ENCODE peak calls at places on chromosomes 5 and 9, in nine cellular contexts. One of them, this sample, is unnamed. For H3K4me1, the result is how much of the 10 kb centered on the place peaks cover.

GRCh38 chr5:10261065-10261464 is 11.0 kb downstream of the CCT5 start:
- DNase-seq in lower lobe of right lung: no peak
- DNase-seq in ascending aorta: no peak
- DNase-seq in HCT116: no peak
- DNase-seq in uterus: no peak
- DNase-seq in IMR-90: no peak
- DNase-seq in stomach: no peak
- DNase-seq in CD8-positive, alpha-beta T cell: no peak
- DNase-seq in A673: no peak
- DNase-seq in this sample: no peak

GRCh38 chr5:65102826-65103673 is 334.3 kb downstream of the CWC27 start:
- DNase-seq in IMR-90: peak
- DNase-seq in lower lobe of right lung: peak
- DNase-seq in stomach: peak
- DNase-seq in uterus: peak
- DNase-seq in CD8-positive, alpha-beta T cell: peak
- DNase-seq in ascending aorta: peak
- DNase-seq in A673: peak
- DNase-seq in HCT116: no peak
- DNase-seq in this sample: no peak

GRCh38 chr5:54254482-54255198 is 55.7 kb downstream of the ARL15 start:
- DNase-seq in IMR-90: no peak
- DNase-seq in lower lobe of right lung: no peak
- DNase-seq in CD8-positive, alpha-beta T cell: no peak
- DNase-seq in uterus: no peak
- DNase-seq in HCT116: no peak
- DNase-seq in A673: peak
- DNase-seq in ascending aorta: no peak
- DNase-seq in stomach: no peak
- DNase-seq in this sample: no peak

GRCh38 chr5:108730617-108731340 is 16.9 kb upstream of the FER start:
- DNase-seq in lower lobe of right lung: no peak
- DNase-seq in uterus: no peak
- DNase-seq in ascending aorta: no peak
- DNase-seq in HCT116: no peak
- DNase-seq in stomach: no peak
- DNase-seq in CD8-positive, alpha-beta T cell: no peak
- DNase-seq in A673: no peak
- DNase-seq in IMR-90: peak
- DNase-seq in this sample: no peak

GRCh38 chr5:80082731-80083114 is 47.6 kb downstream of the THBS4 start:
- DNase-seq in lower lobe of right lung: peak
- DNase-seq in uterus: peak
- DNase-seq in A673: peak
- DNase-seq in CD8-positive, alpha-beta T cell: peak
- DNase-seq in HCT116: peak
- DNase-seq in stomach: peak
- DNase-seq in ascending aorta: peak
- DNase-seq in IMR-90: peak
- DNase-seq in this sample: no peak

GRCh38 chr5:17990168-17990567 is 355.9 kb downstream of the TAF11L14 start:
- DNase-seq in A673: no peak
- DNase-seq in HCT116: no peak
- DNase-seq in uterus: no peak
- DNase-seq in stomach: no peak
- DNase-seq in lower lobe of right lung: no peak
- DNase-seq in CD8-positive, alpha-beta T cell: no peak
- DNase-seq in IMR-90: no peak
- DNase-seq in ascending aorta: no peak
- DNase-seq in this sample: no peak

GRCh38 chr9:96551403-96551802 is 68.2 kb downstream of the CDC14B start:
- DNase-seq in A673: no peak
- DNase-seq in ascending aorta: no peak
- DNase-seq in stomach: no peak
- DNase-seq in CD8-positive, alpha-beta T cell: no peak
- DNase-seq in HCT116: no peak
- DNase-seq in uterus: no peak
- DNase-seq in lower lobe of right lung: no peak
- DNase-seq in IMR-90: no peak
- DNase-seq in this sample: no peak

GRCh38 chr9:89605181-89606048 is 603 bp downstream of the GADD45G start:
- DNase-seq in uterus: peak
- DNase-seq in lower lobe of right lung: peak
- DNase-seq in A673: peak
- DNase-seq in CD8-positive, alpha-beta T cell: peak
- DNase-seq in stomach: peak
- DNase-seq in HCT116: no peak
- DNase-seq in IMR-90: peak
- DNase-seq in ascending aorta: peak
- DNase-seq in this sample: no peak

GRCh38 chr9:85077954-85078353 is 408.4 kb downstream of the NTRK2 start:
- DNase-seq in uterus: no peak
- DNase-seq in CD8-positive, alpha-beta T cell: no peak
- DNase-seq in HCT116: no peak
- DNase-seq in stomach: no peak
- DNase-seq in A673: no peak
- DNase-seq in lower lobe of right lung: no peak
- DNase-seq in ascending aorta: no peak
- DNase-seq in IMR-90: no peak
- DNase-seq in this sample: no peak

GRCh38 chr5:54120473-54120872 is 189.9 kb downstream of the ARL15 start:
- DNase-seq in A673: no peak
- DNase-seq in uterus: no peak
- DNase-seq in IMR-90: no peak
- DNase-seq in HCT116: no peak
- DNase-seq in stomach: no peak
- DNase-seq in lower lobe of right lung: no peak
- DNase-seq in CD8-positive, alpha-beta T cell: no peak
- DNase-seq in ascending aorta: no peak
- DNase-seq in this sample: no peak

GRCh38 chr9:76999261-76999660 is 20.2 kb upstream of the FOXB2 start:
- DNase-seq in lower lobe of right lung: no peak
- DNase-seq in stomach: no peak
- DNase-seq in uterus: no peak
- DNase-seq in HCT116: no peak
- DNase-seq in CD8-positive, alpha-beta T cell: no peak
- DNase-seq in A673: no peak
- DNase-seq in IMR-90: no peak
- DNase-seq in ascending aorta: no peak
- DNase-seq in this sample: no peak

GRCh38 chr9:133826289-133827085 is 88.3 kb upstream of the SARDH start:
- DNase-seq in A673: no peak
- DNase-seq in HCT116: no peak
- DNase-seq in ascending aorta: no peak
- DNase-seq in lower lobe of right lung: no peak
- DNase-seq in uterus: peak
- DNase-seq in stomach: no peak
- DNase-seq in IMR-90: peak
- DNase-seq in CD8-positive, alpha-beta T cell: no peak
- DNase-seq in this sample: no peak

DNA sequence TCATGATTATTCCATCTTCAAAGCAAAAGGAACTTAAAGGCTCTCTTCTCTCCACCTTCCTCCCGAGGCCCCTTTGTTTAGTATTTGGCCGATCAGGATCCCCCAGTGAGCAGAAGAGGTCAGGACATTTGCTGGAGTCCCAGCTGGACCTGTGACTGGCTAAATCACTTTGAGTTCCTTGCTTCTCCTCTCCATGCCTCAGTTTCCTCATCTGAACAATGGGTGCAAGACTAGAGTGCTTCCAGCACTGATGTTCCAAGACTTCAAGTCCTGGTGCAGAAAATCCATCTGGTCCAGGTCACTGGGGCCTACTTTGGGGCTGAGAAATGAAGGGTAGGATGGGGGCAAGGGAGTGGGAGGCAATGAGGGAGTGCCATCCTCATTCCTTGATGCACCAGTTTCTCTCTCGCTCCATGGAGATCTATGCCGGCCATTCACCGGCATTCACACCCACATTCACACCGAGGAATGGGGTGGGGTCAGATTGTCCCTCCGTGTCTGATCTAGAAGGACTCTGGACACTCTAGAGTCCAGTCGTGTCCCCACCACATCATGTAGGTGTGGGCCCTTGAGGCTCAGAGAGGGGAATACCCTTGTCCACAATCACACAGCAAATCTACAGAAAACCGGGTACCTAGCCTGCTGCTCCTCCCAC is 38.7 kb upstream of the IL17B start:
- DNase-seq in A673: no peak
- DNase-seq in ascending aorta: no peak
- DNase-seq in HCT116: no peak
- DNase-seq in CD8-positive, alpha-beta T cell: no peak
- DNase-seq in IMR-90: no peak
- DNase-seq in stomach: no peak
- DNase-seq in uterus: no peak
- DNase-seq in lower lobe of right lung: no peak
- DNase-seq in this sample: no peak
- H3K4me1 ChIP-seq in A673: under half
- H3K4me1 ChIP-seq in ascending aorta: half or more
- H3K4me1 ChIP-seq in HCT116: under half
- H3K4me1 ChIP-seq in CD8-positive, alpha-beta T cell: under half
- H3K4me1 ChIP-seq in IMR-90: half or more
- H3K4me1 ChIP-seq in stomach: under half
- H3K4me1 ChIP-seq in uterus: under half
- H3K4me1 ChIP-seq in lower lobe of right lung: half or more
- H3K4me1 ChIP-seq in this sample: half or more

DNA sequence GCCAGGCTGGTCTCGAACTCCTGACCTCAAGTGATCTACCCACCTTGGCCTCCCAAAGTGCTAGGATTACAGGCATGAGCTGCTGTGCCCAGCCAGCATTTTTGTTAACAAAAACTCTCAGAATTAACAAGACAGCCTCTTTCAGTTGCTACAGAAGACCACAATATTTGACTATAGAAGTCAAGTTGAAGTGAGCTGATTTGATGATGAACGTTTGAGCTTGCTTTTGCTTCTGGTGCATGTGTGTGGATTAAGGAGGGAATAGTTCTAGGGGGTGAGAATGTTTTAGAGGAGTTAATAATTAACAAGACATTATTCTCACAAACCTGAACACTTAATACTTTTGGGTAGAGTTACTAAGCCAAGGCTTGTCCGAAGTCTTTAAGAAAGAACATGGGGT is 191.6 kb downstream of the TENT4A start:
- DNase-seq in ascending aorta: no peak
- DNase-seq in stomach: no peak
- DNase-seq in lower lobe of right lung: no peak
- DNase-seq in uterus: no peak
- DNase-seq in IMR-90: no peak
- DNase-seq in CD8-positive, alpha-beta T cell: no peak
- DNase-seq in A673: no peak
- DNase-seq in HCT116: no peak
- DNase-seq in this sample: no peak
- H3K4me1 ChIP-seq in ascending aorta: under half
- H3K4me1 ChIP-seq in stomach: under half
- H3K4me1 ChIP-seq in lower lobe of right lung: under half
- H3K4me1 ChIP-seq in uterus: under half
- H3K4me1 ChIP-seq in IMR-90: under half
- H3K4me1 ChIP-seq in CD8-positive, alpha-beta T cell: under half
- H3K4me1 ChIP-seq in A673: under half
- H3K4me1 ChIP-seq in HCT116: under half
- H3K4me1 ChIP-seq in this sample: under half

GRCh38 chr9:121654497-121655140 is 3.2 kb downstream of the DAB2IP start:
- DNase-seq in ascending aorta: no peak
- DNase-seq in lower lobe of right lung: no peak
- DNase-seq in IMR-90: no peak
- DNase-seq in HCT116: no peak
- DNase-seq in A673: no peak
- DNase-seq in stomach: peak
- DNase-seq in uterus: no peak
- DNase-seq in CD8-positive, alpha-beta T cell: no peak
- DNase-seq in this sample: no peak
- H3K4me1 ChIP-seq in ascending aorta: under half
- H3K4me1 ChIP-seq in lower lobe of right lung: half or more
- H3K4me1 ChIP-seq in IMR-90: under half
- H3K4me1 ChIP-seq in HCT116: under half
- H3K4me1 ChIP-seq in A673: under half
- H3K4me1 ChIP-seq in stomach: half or more
- H3K4me1 ChIP-seq in uterus: under half
- H3K4me1 ChIP-seq in CD8-positive, alpha-beta T cell: under half
- H3K4me1 ChIP-seq in this sample: under half

DNA sequence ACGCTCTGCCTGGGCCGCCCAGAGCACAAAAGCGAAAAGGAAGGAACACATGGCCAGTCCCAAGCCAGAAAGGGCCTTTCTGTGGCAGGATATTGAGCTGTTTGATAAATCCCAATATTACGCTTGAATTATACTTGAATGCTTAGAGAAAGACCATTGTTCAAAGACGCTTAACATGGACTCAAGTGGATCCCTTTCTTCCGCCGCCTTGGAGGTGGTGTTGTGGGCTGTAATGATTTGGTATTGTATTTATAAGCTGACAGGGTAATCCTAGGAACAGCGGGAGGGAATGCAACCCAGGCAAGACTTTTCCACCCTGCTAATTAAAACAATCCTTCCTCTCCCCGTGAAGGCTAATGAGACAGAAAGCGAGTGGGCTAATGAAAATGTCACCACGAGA is 24.9 kb downstream of the CFAP77 start:
- DNase-seq in HCT116: no peak
- DNase-seq in uterus: no peak
- DNase-seq in lower lobe of right lung: no peak
- DNase-seq in CD8-positive, alpha-beta T cell: no peak
- DNase-seq in stomach: no peak
- DNase-seq in A673: no peak
- DNase-seq in IMR-90: no peak
- DNase-seq in ascending aorta: no peak
- DNase-seq in this sample: no peak
- H3K4me1 ChIP-seq in HCT116: under half
- H3K4me1 ChIP-seq in uterus: under half
- H3K4me1 ChIP-seq in lower lobe of right lung: under half
- H3K4me1 ChIP-seq in CD8-positive, alpha-beta T cell: under half
- H3K4me1 ChIP-seq in stomach: under half
- H3K4me1 ChIP-seq in A673: under half
- H3K4me1 ChIP-seq in IMR-90: under half
- H3K4me1 ChIP-seq in ascending aorta: under half
- H3K4me1 ChIP-seq in this sample: under half

DNA sequence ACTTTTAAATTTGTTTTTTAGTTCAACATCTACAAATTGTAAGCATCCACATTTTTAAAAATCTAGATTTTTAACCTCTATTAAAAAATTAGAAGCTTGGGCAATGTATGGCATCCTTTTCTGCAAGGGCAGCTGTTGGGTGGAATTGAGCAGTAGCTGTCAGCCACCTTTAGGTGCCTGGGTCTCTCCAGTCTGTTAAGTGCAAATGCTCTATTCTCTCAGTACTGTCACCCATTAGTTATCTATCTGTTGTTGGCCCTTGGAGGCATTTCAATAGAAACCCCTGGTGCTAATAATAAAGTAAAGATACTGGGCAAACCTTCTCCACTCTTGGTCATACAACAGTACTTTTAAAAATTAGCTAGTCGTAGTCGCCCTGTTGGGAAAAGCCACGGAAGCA is 63.6 kb downstream of the PIP5K1B start:
- DNase-seq in stomach: no peak
- DNase-seq in CD8-positive, alpha-beta T cell: no peak
- DNase-seq in IMR-90: no peak
- DNase-seq in ascending aorta: no peak
- DNase-seq in uterus: no peak
- DNase-seq in lower lobe of right lung: no peak
- DNase-seq in HCT116: no peak
- DNase-seq in A673: no peak
- DNase-seq in this sample: no peak
- H3K4me1 ChIP-seq in stomach: under half
- H3K4me1 ChIP-seq in CD8-positive, alpha-beta T cell: under half
- H3K4me1 ChIP-seq in IMR-90: under half
- H3K4me1 ChIP-seq in ascending aorta: under half
- H3K4me1 ChIP-seq in uterus: under half
- H3K4me1 ChIP-seq in lower lobe of right lung: under half
- H3K4me1 ChIP-seq in HCT116: under half
- H3K4me1 ChIP-seq in A673: under half
- H3K4me1 ChIP-seq in this sample: under half

GRCh38 chr5:170192829-170193228 is 40.0 kb upstream of the C5orf58 start:
- DNase-seq in lower lobe of right lung: no peak
- DNase-seq in stomach: no peak
- DNase-seq in HCT116: no peak
- DNase-seq in IMR-90: no peak
- DNase-seq in uterus: no peak
- DNase-seq in ascending aorta: no peak
- DNase-seq in CD8-positive, alpha-beta T cell: no peak
- DNase-seq in A673: no peak
- DNase-seq in this sample: no peak
- H3K4me1 ChIP-seq in lower lobe of right lung: under half
- H3K4me1 ChIP-seq in stomach: under half
- H3K4me1 ChIP-seq in HCT116: under half
- H3K4me1 ChIP-seq in IMR-90: under half
- H3K4me1 ChIP-seq in uterus: under half
- H3K4me1 ChIP-seq in ascending aorta: under half
- H3K4me1 ChIP-seq in CD8-positive, alpha-beta T cell: under half
- H3K4me1 ChIP-seq in A673: under half
- H3K4me1 ChIP-seq in this sample: under half

This sample was measured in vagina.